ENCODE peak calls at places on chromosomes 11 and 22, in five cellular contexts. One of them, this sample, is unnamed.

GRCh38 chr11:45238724-45239123 is 47.4 kb downstream of the SYT13 start:
- DNase-seq in skeletal muscle cell: peak; percentile 59
- DNase-seq in heart left ventricle: no peak
- DNase-seq in non-pigmented ciliary epithelial cell: peak; percentile 63
- DNase-seq in DND-41: no peak
- DNase-seq in this sample: peak; percentile 1

GRCh38 chr11:125262825-125263218 is 98.3 kb downstream of the PKNOX2 start:
- DNase-seq in skeletal muscle cell: no peak
- DNase-seq in heart left ventricle: no peak
- DNase-seq in non-pigmented ciliary epithelial cell: no peak
- DNase-seq in DND-41: no peak
- DNase-seq in this sample: no peak

GRCh38 chr22:25360411-25360810 is 141.0 kb downstream of the CRYBB2 start:
- DNase-seq in skeletal muscle cell: no peak
- DNase-seq in heart left ventricle: no peak
- DNase-seq in non-pigmented ciliary epithelial cell: no peak
- DNase-seq in DND-41: no peak
- DNase-seq in this sample: no peak

GRCh38 chr22:27173530-27173929 is 516.1 kb downstream of the MIAT start:
- DNase-seq in skeletal muscle cell: no peak
- DNase-seq in heart left ventricle: no peak
- DNase-seq in non-pigmented ciliary epithelial cell: no peak
- DNase-seq in DND-41: no peak
- DNase-seq in this sample: no peak

GRCh38 chr11:36251716-36252307 is 37.4 kb downstream of the COMMD9 start:
- DNase-seq in skeletal muscle cell: no peak
- DNase-seq in heart left ventricle: no peak
- DNase-seq in non-pigmented ciliary epithelial cell: no peak
- DNase-seq in DND-41: no peak
- DNase-seq in this sample: no peak

GRCh38 chr11:859394-860131 is 16.9 kb downstream of the TSPAN4 start:
- DNase-seq in skeletal muscle cell: peak; percentile 83
- DNase-seq in heart left ventricle: peak; percentile 75
- DNase-seq in non-pigmented ciliary epithelial cell: peak; percentile 59
- DNase-seq in DND-41: peak; percentile 50
- DNase-seq in this sample: peak; percentile 82

GRCh38 chr22:37483050-37483449 is 3.1 kb downstream of the MFNG start:
- DNase-seq in skeletal muscle cell: no peak
- DNase-seq in heart left ventricle: no peak
- DNase-seq in non-pigmented ciliary epithelial cell: no peak
- DNase-seq in DND-41: no peak
- DNase-seq in this sample: no peak

GRCh38 chr22:37032535-37033460 is 13.3 kb downstream of the MPST start:
- DNase-seq in skeletal muscle cell: no peak
- DNase-seq in heart left ventricle: no peak
- DNase-seq in non-pigmented ciliary epithelial cell: no peak
- DNase-seq in DND-41: no peak
- DNase-seq in this sample: peak; percentile 51

GRCh38 chr22:43042101-43042780 is 27.3 kb upstream of the PACSIN2 start:
- DNase-seq in skeletal muscle cell: no peak
- DNase-seq in heart left ventricle: no peak
- DNase-seq in non-pigmented ciliary epithelial cell: no peak
- DNase-seq in DND-41: no peak
- DNase-seq in this sample: no peak

GRCh38 chr22:22761963-22762772 is 117.8 kb downstream of the GGTLC2 start:
- DNase-seq in skeletal muscle cell: no peak
- DNase-seq in heart left ventricle: no peak
- DNase-seq in non-pigmented ciliary epithelial cell: no peak
- DNase-seq in DND-41: no peak
- DNase-seq in this sample: no peak

This sample was measured in fibroblast of the conjunctiva.